ENCODE peak calls at places on chromosomes 4 and X, in nine cellular contexts. G is AG20443; N is naive thymus-derived CD8-positive, alpha-beta T cell; Z is colonic mucosa; P is fibroblast of pulmonary artery; R is NCI-H510A; C is posterior cingulate gyrus; A is T-helper 2 cell; H is stimulated activated CD4-positive, alpha-beta T cell treated with anti-CD3 and anti-CD28 coated beads, Interleukin-15, amount 100 ng/mL, for 1 hour. F is an unnamed sample.

GRCh38 chrX:1524874-1525582 is 12.0 kb downstream of the P2RY8 start:
- DNase-seq in H (no peak), A (no peak), R (no peak), G (no peak), C (no peak), Z (no peak), N (no peak), P (no peak), F (no peak)

GRCh38 chr4:102247041-102247440 is 98.2 kb downstream of the SLC39A8 start:
- DNase-seq in R (no peak), N (no peak), A (no peak), Z (no peak), C (no peak), G (no peak), H (no peak), P (no peak), F (no peak)

GRCh38 chrX:35664838-35665237 is 133.3 kb upstream of the MAGEB16 start:
- DNase-seq in A (no peak), P (no peak), R (no peak), G (no peak), N (no peak), H (no peak), Z (no peak), C (no peak), F (no peak)

GRCh38 chr4:108493596-108493931 is 126.8 kb upstream of the RPL34 start:
- DNase-seq in A (no peak), G (no peak), C (no peak), R (no peak), N (no peak), Z (no peak), P (no peak), H (no peak), F (no peak)

GRCh38 chr4:85565761-85566480 is 91.0 kb downstream of the ARHGAP24 start:
- DNase-seq in N (no peak), H (no peak), R (no peak), C (no peak), G (peak), A (no peak), P (peak), Z (no peak), F (no peak)

GRCh38 chr4:96003941-96004340 is 164.0 kb downstream of the PDHA2 start:
- DNase-seq in A (no peak), H (no peak), R (no peak), Z (no peak), C (no peak), P (peak), G (no peak), N (no peak), F (no peak)

GRCh38 chr4:114277690-114278089 is 298.2 kb upstream of the ARSJ start:
- DNase-seq in Z (no peak), A (no peak), R (no peak), G (no peak), P (peak), N (no peak), C (no peak), H (no peak), F (no peak)

GRCh38 chrX:154401918-154402621 is 3.9 kb downstream of the RPL10 start:
- DNase-seq in A (no peak), N (no peak), Z (no peak), G (no peak), H (no peak), R (no peak), P (no peak), C (no peak), F (peak)

GRCh38 chr4:71184195-71184781 is 154.5 kb upstream of the SLC4A4 start:
- DNase-seq in A (peak), C (no peak), Z (peak), H (no peak), N (peak), P (peak), G (peak), R (peak), F (peak)

GRCh38 chrX:111447298-111447697 is 35.3 kb upstream of the DCX start:
- DNase-seq in A (no peak), C (no peak), H (no peak), N (no peak), Z (peak), R (peak), G (no peak), P (peak), F (peak)

GRCh38 chrX:131778269-131779218 is 234.7 kb downstream of the OR13H1 start:
- DNase-seq in G (no peak), C (peak), Z (peak), A (peak), R (no peak), P (no peak), N (no peak), H (no peak), F (no peak)

GRCh38 chr4:163948920-163949455 is 454.5 kb downstream of the TMA16 start:
- DNase-seq in H (no peak), C (peak), R (no peak), A (no peak), Z (no peak), P (no peak), N (no peak), G (no peak), F (no peak)

GRCh38 chr4:101475246-101475645 is 127.9 kb upstream of the PPP3CA start:
- DNase-seq in A (no peak), P (no peak), N (no peak), R (no peak), C (no peak), G (peak), Z (no peak), H (no peak), F (no peak)

GRCh38 chr4:997375-998071 is 4.3 kb upstream of the SLC26A1 start:
- DNase-seq in R (no peak), Z (no peak), H (no peak), A (no peak), P (no peak), C (no peak), G (peak), N (no peak), F (no peak)

F was measured in endodermal cell.